ENCODE peak calls at places on chromosomes 3 and 15, in ten cellular contexts. T is T-helper 17 cell; G is NCI-H1048; R is hepatic stellate cell; L is tibial artery; V is cardiac muscle cell; U is stimulated activated CD4-positive, alpha-beta T cell treated with anti-CD3 and anti-CD28 coated beads, Interleukin-4, amount 100 ng/mL, for 48 hours; B is activated naive CD4-positive, alpha-beta T cell treated with anti-CD3 and anti-CD28 coated beads for 36 hours; Y is cardiac fibroblast; F is caudate nucleus. Z is an unnamed sample.

GRCh38 chr3:5035692-5036535 is 56.7 kb downstream of the BHLHE40 start:
- DNase-seq in T (no peak), G (no peak), R (no peak), L (no peak), V (no peak), U (no peak), B (no peak), Y (no peak), F (no peak), Z (no peak)

GRCh38 chr3:184590795-184591194 is 29.2 kb downstream of the EPHB3 start:
- DNase-seq in T (no peak), G (no peak), R (no peak), L (no peak), V (peak; percentile 56), U (no peak), B (no peak), Y (no peak), F (no peak), Z (no peak)

GRCh38 chr3:133675631-133676335 is 14.0 kb upstream of the TOPBP1 start:
- DNase-seq in T (no peak), G (no peak), R (no peak), L (no peak), V (no peak), U (no peak), B (no peak), Y (no peak), F (no peak), Z (no peak)

GRCh38 chr3:47117803-47118364 is 46.0 kb downstream of the SETD2 start:
- DNase-seq in T (no peak), G (no peak), R (no peak), L (no peak), V (no peak), U (no peak), B (no peak), Y (no peak), F (no peak), Z (peak; percentile 31)

GRCh38 chr15:72307036-72307435 is 12.9 kb downstream of the CELF6 start:
- DNase-seq in T (no peak), G (no peak), R (no peak), L (no peak), V (no peak), U (no peak), B (no peak), Y (no peak), F (no peak), Z (no peak)

GRCh38 chr3:134352031-134352671 is 22.1 kb downstream of the AMOTL2 start:
- DNase-seq in T (no peak), G (no peak), R (no peak), L (no peak), V (peak; percentile 61), U (no peak), B (no peak), Y (peak; percentile 49), F (no peak), Z (no peak)

GRCh38 chr3:79367066-79367465 is 400.7 kb downstream of the ROBO1 start:
- DNase-seq in T (no peak), G (no peak), R (peak; percentile 5), L (no peak), V (peak; percentile 41), U (no peak), B (no peak), Y (peak; percentile 19), F (no peak), Z (no peak)

GRCh38 chr3:128151758-128152274 is 1.5 kb upstream of the EEFSEC start:
- DNase-seq in T (no peak), G (no peak), R (no peak), L (no peak), V (no peak), U (no peak), B (no peak), Y (no peak), F (no peak), Z (no peak)

GRCh38 chr3:13009132-13009945 is 63.9 kb downstream of the IQSEC1 start:
- DNase-seq in T (peak; percentile 58), G (no peak), R (no peak), L (peak; percentile 72), V (peak; percentile 50), U (peak; percentile 33), B (peak; percentile 74), Y (no peak), F (no peak), Z (peak; percentile 93)

GRCh38 chr15:97986781-97987180 is 26.3 kb downstream of the ARRDC4 start:
- DNase-seq in T (no peak), G (no peak), R (no peak), L (no peak), V (no peak), U (no peak), B (no peak), Y (no peak), F (no peak), Z (no peak)

GRCh38 chr3:183807329-183807728 is 18.0 kb downstream of the MAP6D1 start:
- DNase-seq in T (no peak), G (no peak), R (no peak), L (no peak), V (no peak), U (no peak), B (no peak), Y (no peak), F (no peak), Z (no peak)

GRCh38 chr3:178318440-178318839 is 217.8 kb upstream of the KCNMB2 start:
- DNase-seq in T (no peak), G (no peak), R (no peak), L (no peak), V (no peak), U (no peak), B (no peak), Y (no peak), F (no peak), Z (no peak)

GRCh38 chr3:36688815-36689214 is 75.5 kb downstream of the DCLK3 start:
- DNase-seq in T (no peak), G (no peak), R (no peak), L (no peak), V (no peak), U (no peak), B (no peak), Y (no peak), F (no peak), Z (no peak)

GRCh38 chr15:90713081-90713480 is 4.1 kb upstream of the BLM start:
- DNase-seq in T (no peak), G (no peak), R (no peak), L (no peak), V (no peak), U (no peak), B (no peak), Y (no peak), F (no peak), Z (no peak)

GRCh38 chr3:24271228-24271627 is 223.4 kb downstream of the THRB start:
- DNase-seq in T (no peak), G (no peak), R (no peak), L (no peak), V (no peak), U (no peak), B (no peak), Y (no peak), F (no peak), Z (no peak)

GRCh38 chr15:64067564-64068030 is 21.3 kb upstream of the DAPK2 start:
- DNase-seq in T (peak; percentile 58), G (peak; percentile 9), R (peak; percentile 68), L (peak; percentile 59), V (peak; percentile 66), U (peak; percentile 59), B (peak; percentile 81), Y (peak; percentile 67), F (peak; percentile 25), Z (no peak)

GRCh38 chr3:127112796-127113570 is 79.9 kb upstream of the PRR23E start:
- DNase-seq in T (no peak), G (no peak), R (no peak), L (no peak), V (no peak), U (no peak), B (no peak), Y (no peak), F (no peak), Z (no peak)

GRCh38 chr15:37059051-37059450 is 41.3 kb downstream of the MEIS2 start:
- DNase-seq in T (no peak), G (no peak), R (peak; percentile 47), L (no peak), V (peak; percentile 85), U (no peak), B (no peak), Y (peak; percentile 87), F (no peak), Z (no peak)

GRCh38 chr15:33616485-33616884 is 305.7 kb downstream of the RYR3 start:
- DNase-seq in T (no peak), G (no peak), R (no peak), L (no peak), V (no peak), U (no peak), B (no peak), Y (no peak), F (no peak), Z (no peak)

Z was measured in CMK.